ENCODE peak calls at places on chromosomes 11 and 22, in seven cellular contexts. E is Caco-2; D is IMR-90; G is H9; L is mucosa of gallbladder; M is HEK293T; I is activated CD4-positive, CD25-positive, alpha-beta regulatory T cell. B is an unnamed sample.

GRCh38 chr11:11626128-11626527 is 4.3 kb upstream of the GALNT18 start:
- DNase-seq in E (no peak), D (no peak), G (no peak), L (no peak), M (no peak), I (no peak), B (no peak)

GRCh38 chr11:119904636-119905035 is 175.6 kb upstream of the NECTIN1 start:
- DNase-seq in E (no peak), D (no peak), G (no peak), L (peak), M (no peak), I (no peak), B (no peak)

GRCh38 chr11:69931994-69932910 is 113.0 kb upstream of the FGF3 start:
- DNase-seq in E (peak), D (no peak), G (no peak), L (no peak), M (no peak), I (no peak), B (no peak)

GRCh38 chr11:119626910-119627305 is 102.1 kb downstream of the NECTIN1 start:
- DNase-seq in E (no peak), D (no peak), G (peak), L (no peak), M (no peak), I (no peak), B (no peak)

GRCh38 chr22:49460662-49461371 is 366.9 kb downstream of the BRD1 start:
- DNase-seq in E (no peak), D (no peak), G (no peak), L (no peak), M (no peak), I (no peak), B (no peak)

GRCh38 chr22:46295277-46295971 is 1.2 kb upstream of the GTSE1 start:
- DNase-seq in E (no peak), D (no peak), G (no peak), L (no peak), M (no peak), I (no peak), B (no peak)

GRCh38 chr11:12187399-12187798 is 77.0 kb downstream of the MICAL2 start:
- DNase-seq in E (no peak), D (peak), G (no peak), L (no peak), M (no peak), I (no peak), B (peak)

GRCh38 chr11:17735823-17736772 is 1.5 kb downstream of the KCNC1 start:
- DNase-seq in E (peak), D (no peak), G (peak), L (no peak), M (no peak), I (no peak), B (no peak)

GRCh38 chr11:14270690-14271542 is 88.1 kb downstream of the RRAS2 start:
- DNase-seq in E (no peak), D (no peak), G (no peak), L (no peak), M (no peak), I (no peak), B (peak)

GRCh38 chr11:85867751-85868150 is 12.6 kb downstream of the CCDC83 start:
- DNase-seq in E (no peak), D (peak), G (no peak), L (no peak), M (no peak), I (no peak), B (peak)

GRCh38 chr22:29343313-29343805 is 27.9 kb upstream of the RASL10A start:
- DNase-seq in E (no peak), D (peak), G (no peak), L (no peak), M (no peak), I (no peak), B (peak)

GRCh38 chr11:5232150-5232549 is 2.1 kb downstream of the HBD start:
- DNase-seq in E (no peak), D (no peak), G (no peak), L (no peak), M (no peak), I (no peak), B (peak)

GRCh38 chr22:22787805-22788459 is 99.7 kb upstream of the IGLL5 start:
- DNase-seq in E (no peak), D (peak), G (peak), L (peak), M (peak), I (peak), B (peak)

GRCh38 chr11:95984035-95984434 is 60.1 kb upstream of the MTMR2 start:
- DNase-seq in E (no peak), D (no peak), G (no peak), L (no peak), M (no peak), I (no peak), B (no peak)

B was measured in amniotic epithelial cell.